ENCODE peak calls at places on chromosomes 12 and 14, in eight cellular contexts. C is LoVo, Y is cardiac muscle cell, F is activated T-cell treated with anti-CD3 and anti-CD28 coated beads for 1 hour, R is NCI-H345, U is D721Med, G is HT-29, L is COR-L47. W is an unnamed sample.

GRCh38 chr14:41615011-41615595 is 8.4 kb downstream of the LRFN5 start:
- DNase-seq in G (no peak), C (no peak), F (no peak), R (no peak), U (no peak), L (no peak), Y (no peak), W (no peak)

GRCh38 chr14:66345986-66346385 is 140.2 kb upstream of the CCDC196 start:
- DNase-seq in F (no peak), C (no peak), L (no peak), G (no peak), U (no peak), Y (no peak), R (no peak), W (no peak)

GRCh38 chr14:65103150-65103760 is 938 bp upstream of the MAX start:
- DNase-seq in G (peak), U (no peak), R (peak), C (peak), F (peak), Y (no peak), L (peak), W (no peak)

GRCh38 chr14:67532998-67533753 is at the start of gene PLEKHH1:
- DNase-seq in G (peak), R (peak), U (peak), F (peak), C (peak), L (peak), Y (peak), W (peak)

GRCh38 chr14:81450100-81450531 is 50.0 kb upstream of the STON2 start:
- DNase-seq in R (peak), U (no peak), L (no peak), Y (no peak), F (no peak), G (no peak), C (no peak), W (peak)

GRCh38 chr14:89720741-89721315 is 233.7 kb downstream of the EFCAB11 start:
- DNase-seq in R (no peak), C (no peak), Y (no peak), G (no peak), L (no peak), U (no peak), F (peak), W (peak)

GRCh38 chr14:57382283-57382682 is 8.1 kb upstream of the NAA30 start:
- DNase-seq in G (no peak), R (no peak), U (no peak), Y (no peak), C (no peak), L (no peak), F (no peak), W (no peak)

GRCh38 chr12:56772625-56773024 is 9.5 kb downstream of the HSD17B6 start:
- DNase-seq in Y (no peak), R (no peak), F (no peak), U (no peak), C (no peak), L (no peak), G (no peak), W (no peak)

GRCh38 chr14:69242311-69243224 is 17.4 kb upstream of the GALNT16 start:
- DNase-seq in U (peak), F (peak), Y (peak), C (peak), L (peak), G (peak), R (peak), W (peak)

GRCh38 chr12:55729592-55730446 is 1.0 kb upstream of the CD63 start:
- DNase-seq in L (peak), C (peak), Y (peak), U (peak), R (peak), G (peak), F (peak), W (peak)

GRCh38 chr12:107917912-107918800 is 143.7 kb downstream of the ASCL4 start:
- DNase-seq in Y (peak), C (peak), G (peak), U (peak), L (peak), R (peak), F (no peak), W (peak)

GRCh38 chr12:92605621-92606170 is 97.1 kb upstream of the PLEKHG7 start:
- DNase-seq in U (no peak), G (no peak), C (no peak), R (no peak), L (no peak), Y (no peak), F (no peak), W (no peak)

GRCh38 chr12:15278816-15279658 is 43.3 kb upstream of the PTPRO start:
- DNase-seq in G (no peak), F (no peak), U (no peak), Y (no peak), L (peak), C (no peak), R (no peak), W (no peak)

GRCh38 chr14:61331992-61332657 is 10.7 kb downstream of the PRKCH start:
- DNase-seq in Y (no peak), F (no peak), L (no peak), C (no peak), U (no peak), G (no peak), R (no peak), W (no peak)

GRCh38 chr14:92507174-92507768 is 6.3 kb upstream of the RIN3 start:
- DNase-seq in R (peak), C (peak), Y (no peak), L (peak), U (no peak), F (no peak), G (peak), W (no peak)

GRCh38 chr14:49512147-49512551 is 74.0 kb downstream of the RPS29 start:
- DNase-seq in C (peak), R (no peak), L (no peak), G (no peak), Y (no peak), U (no peak), F (no peak), W (no peak)

GRCh38 chr14:46008348-46008747 is 643.2 kb downstream of the RPL10L start:
- DNase-seq in C (no peak), G (no peak), L (no peak), R (no peak), U (no peak), F (no peak), Y (no peak), W (no peak)

GRCh38 chr14:78327426-78328210 is 157.4 kb downstream of the NRXN3 start:
- DNase-seq in G (no peak), C (no peak), R (no peak), Y (no peak), F (no peak), L (no peak), U (no peak), W (no peak)

GRCh38 chr12:117076410-117077372 is 22.5 kb downstream of the TESC start:
- DNase-seq in L (peak), G (no peak), R (no peak), U (no peak), C (no peak), F (no peak), Y (no peak), W (no peak)

GRCh38 chr12:10214131-10214876 is 1.6 kb downstream of the GABARAPL1 start:
- DNase-seq in L (no peak), G (peak), U (no peak), Y (peak), F (no peak), R (no peak), C (no peak), W (no peak)

GRCh38 chr14:102016420-102017090 is 52.2 kb downstream of the DYNC1H1 start:
- DNase-seq in U (no peak), Y (no peak), G (no peak), L (no peak), R (no peak), C (no peak), F (no peak), W (no peak)

GRCh38 chr14:105591052-105591451 is 64.7 kb downstream of the TMEM121 start:
- DNase-seq in R (no peak), F (no peak), G (no peak), L (no peak), U (no peak), Y (no peak), C (no peak), W (no peak)

GRCh38 chr12:87469295-87469694 is 559.9 kb downstream of the C12orf50 start:
- DNase-seq in C (no peak), U (no peak), F (no peak), R (no peak), G (no peak), Y (no peak), L (no peak), W (no peak)

GRCh38 chr14:22598896-22599244 is 770 bp downstream of the ABHD4 start:
- DNase-seq in Y (peak), U (no peak), G (peak), F (no peak), R (peak), L (peak), C (peak), W (no peak)

GRCh38 chr12:9745191-9745590 is 12.3 kb upstream of the CLECL1 start:
- DNase-seq in U (no peak), L (no peak), C (no peak), G (no peak), R (no peak), F (no peak), Y (no peak), W (no peak)

GRCh38 chr12:71589478-71589881 is 74.2 kb downstream of the ZFC3H1 start:
- DNase-seq in Y (no peak), R (no peak), L (no peak), F (no peak), G (no peak), C (no peak), U (no peak), W (no peak)

GRCh38 chr14:64506751-64507150 is 2.2 kb downstream of the ZBTB1 start:
- DNase-seq in L (no peak), R (no peak), U (no peak), G (no peak), C (no peak), Y (no peak), F (no peak), W (no peak)

GRCh38 chr12:73452672-73453469 is 1084.8 kb upstream of the ATXN7L3B start:
- DNase-seq in F (no peak), R (no peak), G (no peak), U (no peak), C (no peak), Y (no peak), L (no peak), W (no peak)

GRCh38 chr14:23055621-23056256 is 1.6 kb downstream of the CDH24 start:
- DNase-seq in C (no peak), F (no peak), L (no peak), G (no peak), U (no peak), Y (no peak), R (no peak), W (no peak)

GRCh38 chr12:56522486-56523193 is 1.0 kb downstream of the RBMS2 start:
- DNase-seq in U (no peak), C (peak), Y (peak), G (peak), L (no peak), F (no peak), R (no peak), W (no peak)

GRCh38 chr14:98684486-98684885 is 587.5 kb downstream of the BCL11B start:
- DNase-seq in F (no peak), C (no peak), L (no peak), R (no peak), U (no peak), Y (no peak), G (no peak), W (no peak)

GRCh38 chr12:54882074-54882473 is 27.8 kb downstream of the MUCL1 start:
- DNase-seq in F (no peak), R (no peak), Y (no peak), L (no peak), G (no peak), U (no peak), C (no peak), W (no peak)

GRCh38 chr12:76764856-76765255 is 941 bp downstream of the ZDHHC17 start:
- DNase-seq in F (no peak), U (no peak), R (peak), G (peak), C (peak), Y (peak), L (no peak), W (no peak)

GRCh38 chr14:94132285-94132887 is 3.0 kb upstream of the IFI27L2 start:
- DNase-seq in U (no peak), L (peak), C (peak), F (peak), G (peak), Y (peak), R (peak), W (peak)

W was measured in H9.